ENCODE peak calls at places on chromosomes 7 and 10, in five cellular contexts. F is mesenchymal stem cell; D is heart right ventricle; Q is adrenal gland; P is effector memory CD4-positive, alpha-beta T cell. R is an unnamed sample.

GRCh38 chr10:63723741-63724140 is 202.5 kb downstream of the REEP3 start:
- DNase-seq in F (no peak), D (no peak), Q (no peak), P (no peak), R (no peak)

GRCh38 chr10:96370575-96371157 is 11.9 kb upstream of the OPALIN start:
- DNase-seq in F (peak; percentile 32), D (no peak), Q (peak; percentile 62), P (peak; percentile 18), R (peak; percentile 51)

GRCh38 chr10:91681361-91682276 is 48.7 kb upstream of the PPP1R3C start:
- DNase-seq in F (no peak), D (no peak), Q (peak; percentile 56), P (no peak), R (no peak)

GRCh38 chr10:49550563-49550962 is 11.6 kb upstream of the ERCC6 start:
- DNase-seq in F (peak; percentile 21), D (no peak), Q (no peak), P (no peak), R (no peak)

GRCh38 chr10:17633353-17633752 is 10.6 kb upstream of the STAM start:
- DNase-seq in F (no peak), D (no peak), Q (no peak), P (no peak), R (no peak)

GRCh38 chr7:77482015-77482414 is 55.1 kb upstream of the PTPN12 start:
- DNase-seq in F (peak; percentile 17), D (no peak), Q (no peak), P (no peak), R (no peak)

GRCh38 chr7:115208710-115209540 is 287.0 kb downstream of the MDFIC start:
- DNase-seq in F (no peak), D (no peak), Q (no peak), P (no peak), R (no peak)

GRCh38 chr7:55052726-55053431 is 34.1 kb downstream of the EGFR start:
- DNase-seq in F (peak; percentile 58), D (no peak), Q (no peak), P (no peak), R (no peak)

GRCh38 chr10:94092848-94093247 is 99.1 kb downstream of the PLCE1 start:
- DNase-seq in F (peak; percentile 46), D (no peak), Q (no peak), P (no peak), R (no peak)

GRCh38 chr7:40306025-40306424 is 171.2 kb downstream of the SUGCT start:
- DNase-seq in F (no peak), D (no peak), Q (no peak), P (no peak), R (no peak)

GRCh38 chr7:90613088-90613498 is 17.0 kb downstream of the CDK14 start:
- DNase-seq in F (peak; percentile 77), D (no peak), Q (no peak), P (no peak), R (no peak)

GRCh38 chr10:121851791-121852190 is 76.0 kb downstream of the ATE1 start:
- DNase-seq in F (no peak), D (no peak), Q (no peak), P (no peak), R (no peak)

GRCh38 chr10:18157909-18158308 is 17.7 kb downstream of the CACNB2 start:
- DNase-seq in F (no peak), D (no peak), Q (no peak), P (no peak), R (no peak)

GRCh38 chr7:42085531-42085930 is 151.5 kb downstream of the GLI3 start:
- DNase-seq in F (no peak), D (no peak), Q (no peak), P (no peak), R (no peak)

GRCh38 chr7:42090056-42090455 is 147.0 kb downstream of the GLI3 start:
- DNase-seq in F (peak; percentile 33), D (no peak), Q (no peak), P (no peak), R (no peak)

GRCh38 chr7:42084263-42084662 is 152.7 kb downstream of the GLI3 start:
- DNase-seq in F (no peak), D (no peak), Q (no peak), P (no peak), R (no peak)

GRCh38 chr7:42090806-42091205 is 146.2 kb downstream of the GLI3 start:
- DNase-seq in F (no peak), D (no peak), Q (no peak), P (no peak), R (no peak)

GRCh38 chr7:42087616-42088015 is 149.4 kb downstream of the GLI3 start:
- DNase-seq in F (no peak), D (no peak), Q (no peak), P (no peak), R (no peak)
- H3K27me3 ChIP-seq in F (no peaks in the 10 kb centered on the region), D (no peaks in the 10 kb centered on the region), Q (no peaks in the 10 kb centered on the region), P (no peaks in the 10 kb centered on the region), R (no peaks in the 10 kb centered on the region)

GRCh38 chr7:156039194-156039593 is 226.9 kb upstream of the SHH start:
- DNase-seq in F (no peak), D (no peak), Q (no peak), P (no peak), R (no peak)
- H3K27me3 ChIP-seq in F (no peaks in the 10 kb centered on the region), D (peaks cover 36% of the 10 kb centered on the region), Q (no peaks in the 10 kb centered on the region), P (no peaks in the 10 kb centered on the region), R (no peaks in the 10 kb centered on the region)

DNA sequence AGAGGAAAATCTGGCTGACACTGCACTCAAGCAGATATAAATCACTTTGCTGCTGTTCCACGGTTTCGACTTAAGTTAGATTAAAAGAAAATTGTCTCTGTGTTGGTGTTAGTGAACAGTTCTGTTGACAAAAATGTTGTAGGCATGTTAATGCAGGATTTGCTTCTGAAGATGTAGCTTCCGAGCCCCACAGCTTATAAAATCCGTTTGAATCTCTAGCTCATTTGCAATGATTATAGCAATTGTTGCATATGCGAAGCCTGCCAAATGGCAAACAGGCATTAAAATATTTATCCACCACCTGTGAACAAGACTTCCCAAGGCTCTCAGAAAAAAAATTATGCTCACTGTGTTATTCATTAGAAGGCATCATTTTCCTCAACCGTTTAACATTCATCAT is 14.2 kb downstream of the CFAP58 start:
- DNase-seq in F (no peak), D (no peak), Q (no peak), P (no peak), R (no peak)
- H3K27me3 ChIP-seq in F (no peaks in the 10 kb centered on the region), D (no peaks in the 10 kb centered on the region), Q (no peaks in the 10 kb centered on the region), P (peaks cover 8% of the 10 kb centered on the region), R (no peaks in the 10 kb centered on the region)

GRCh38 chr7:155440018-155440410 is 17.9 kb upstream of the EN2 start:
- DNase-seq in F (no peak), D (no peak), Q (no peak), P (no peak), R (no peak)
- H3K27me3 ChIP-seq in F (peaks cover 76% of the 10 kb centered on the region), D (peaks cover 85% of the 10 kb centered on the region), Q (no peaks in the 10 kb centered on the region), P (no peaks in the 10 kb centered on the region), R (peaks cover 4% of the 10 kb centered on the region)

GRCh38 chr7:27199820-27200760 is at the start of gene HOXA13:
- DNase-seq in F (peak; percentile 8), D (no peak), Q (no peak), P (no peak), R (no peak)
- H3K27me3 ChIP-seq in F (peaks cover 89% of the 10 kb centered on the region), D (peaks cover 97% of the 10 kb centered on the region), Q (peaks cover 94% of the 10 kb centered on the region), P (peaks cover 79% of the 10 kb centered on the region), R (peaks cover 69% of the 10 kb centered on the region)

DNA sequence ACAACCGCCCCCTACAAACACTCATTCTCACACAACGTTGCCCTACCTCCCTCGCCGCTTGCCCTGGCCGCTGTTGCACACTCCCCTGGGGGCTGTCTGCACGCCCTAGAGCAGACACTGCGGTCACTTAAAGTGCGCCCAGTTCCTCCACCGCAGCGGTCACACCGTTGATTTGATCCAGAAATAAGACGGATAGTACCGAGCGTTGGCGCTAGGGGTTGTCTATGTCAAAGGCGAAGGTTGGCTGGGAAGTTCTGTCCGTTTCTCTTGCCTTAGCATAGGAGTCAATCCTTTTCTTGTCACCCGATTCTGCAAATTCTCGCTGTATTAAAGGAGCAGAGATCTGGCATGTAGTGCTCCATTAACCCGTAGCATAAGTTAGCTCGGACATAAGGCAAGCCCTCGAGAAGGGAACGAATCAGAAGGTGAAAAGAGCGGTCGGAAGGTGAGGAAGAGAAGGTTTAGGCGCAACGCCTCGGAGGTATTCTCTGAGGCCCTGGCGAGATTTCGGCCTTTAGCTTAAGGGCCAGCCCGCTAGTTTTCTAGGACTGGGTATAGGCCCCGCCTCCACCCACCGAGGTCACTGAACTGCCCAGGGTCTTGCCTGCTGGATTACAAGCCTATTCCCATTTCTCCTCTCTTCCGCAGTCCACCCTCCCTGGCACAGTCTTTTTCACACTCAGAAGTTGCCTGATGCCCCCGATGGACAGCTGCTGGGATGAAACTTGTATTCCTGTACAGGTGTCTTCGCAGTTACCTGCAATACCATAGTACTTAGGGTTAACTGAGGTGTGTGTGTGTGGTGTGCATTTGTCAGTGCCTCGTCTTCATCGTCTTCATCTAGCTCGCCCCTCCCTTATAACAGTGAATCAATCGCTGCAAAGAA is 10.7 kb downstream of the NXPH1 start:
- DNase-seq in F (peak; percentile 21), D (no peak), Q (peak; percentile 37), P (no peak), R (no peak)
- H3K27me3 ChIP-seq in F (peaks cover 42% of the 10 kb centered on the region), D (peaks cover 73% of the 10 kb centered on the region), Q (peaks cover 5% of the 10 kb centered on the region), P (peaks cover 41% of the 10 kb centered on the region), R (peaks cover 29% of the 10 kb centered on the region)

GRCh38 chr10:80468806-80469421 is 14.8 kb downstream of the TSPAN14 start:
- DNase-seq in F (no peak), D (no peak), Q (no peak), P (no peak), R (peak; percentile 49)

GRCh38 chr10:80470266-80470665 is 16.2 kb downstream of the TSPAN14 start:
- DNase-seq in F (no peak), D (no peak), Q (no peak), P (no peak), R (no peak)

GRCh38 chr10:80465839-80466590 is 11.9 kb downstream of the TSPAN14 start:
- DNase-seq in F (no peak), D (no peak), Q (no peak), P (no peak), R (peak; percentile 46)

GRCh38 chr10:80466724-80467326 is 12.7 kb downstream of the TSPAN14 start:
- DNase-seq in F (no peak), D (no peak), Q (no peak), P (no peak), R (no peak)

GRCh38 chr10:80468002-80468401 is 13.9 kb downstream of the TSPAN14 start:
- DNase-seq in F (no peak), D (peak; percentile 79), Q (peak; percentile 60), P (peak; percentile 39), R (peak; percentile 84)
- H3K27me3 ChIP-seq in F (no peaks in the 10 kb centered on the region), D (no peaks in the 10 kb centered on the region), Q (no peaks in the 10 kb centered on the region), P (no peaks in the 10 kb centered on the region), R (no peaks in the 10 kb centered on the region)

R was measured in CD8-positive, alpha-beta T cell.